ENCODE peak calls at places on chromosomes 3 and 15, in four cellular contexts. One of them, this sample, is unnamed.

GRCh38 chr15:50857763-50858162 is 50.7 kb upstream of the AP4E1 start:
- DNase-seq in GM12878: no peak
- DNase-seq in H1: no peak
- DNase-seq in HCT116: no peak
- DNase-seq in this sample: no peak

GRCh38 chr15:71529353-71529752 is 281.0 kb upstream of the NR2E3 start:
- DNase-seq in HCT116: no peak
- DNase-seq in GM12878: no peak
- DNase-seq in H1: no peak
- DNase-seq in this sample: no peak

GRCh38 chr15:42214600-42214999 is 6.5 kb upstream of the VPS39 start:
- DNase-seq in H1: no peak
- DNase-seq in GM12878: no peak
- DNase-seq in HCT116: no peak
- DNase-seq in this sample: no peak

GRCh38 chr3:147030274-147030673 is 376.1 kb downstream of the ZIC4 start:
- DNase-seq in GM12878: no peak
- DNase-seq in HCT116: no peak
- DNase-seq in H1: no peak
- DNase-seq in this sample: no peak

GRCh38 chr3:15317164-15317477 is 15.3 kb downstream of the SH3BP5 start:
- DNase-seq in GM12878: no peak
- DNase-seq in HCT116: no peak
- DNase-seq in H1: no peak
- DNase-seq in this sample: no peak

GRCh38 chr3:187367561-187368103 is 553 bp upstream of the RTP4 start:
- DNase-seq in HCT116: no peak
- DNase-seq in H1: no peak
- DNase-seq in GM12878: no peak
- DNase-seq in this sample: no peak

GRCh38 chr3:111956995-111957736 is 21.7 kb upstream of the ABHD10 start:
- DNase-seq in H1: peak
- DNase-seq in GM12878: no peak
- DNase-seq in HCT116: no peak
- DNase-seq in this sample: no peak

GRCh38 chr15:84669726-84670125 is 11.7 kb upstream of the NMB start:
- DNase-seq in H1: no peak
- DNase-seq in HCT116: no peak
- DNase-seq in GM12878: no peak
- DNase-seq in this sample: no peak

GRCh38 chr3:146166450-146167222 is 5.7 kb upstream of the PLOD2 start:
- DNase-seq in HCT116: no peak
- DNase-seq in H1: no peak
- DNase-seq in GM12878: no peak
- DNase-seq in this sample: no peak

GRCh38 chr3:173395412-173396181 is 1.9 kb upstream of the NLGN1 start:
- DNase-seq in H1: peak
- DNase-seq in GM12878: no peak
- DNase-seq in HCT116: peak
- DNase-seq in this sample: peak

GRCh38 chr3:64291956-64292355 is 66.7 kb upstream of the PRICKLE2 start:
- DNase-seq in HCT116: no peak
- DNase-seq in GM12878: no peak
- DNase-seq in H1: no peak
- DNase-seq in this sample: no peak

GRCh38 chr15:71294636-71295241 is 179.5 kb downstream of the THSD4 start:
- DNase-seq in HCT116: peak
- DNase-seq in H1: no peak
- DNase-seq in GM12878: no peak
- DNase-seq in this sample: peak

GRCh38 chr3:36542186-36542585 is 161.9 kb downstream of the STAC start:
- DNase-seq in GM12878: no peak
- DNase-seq in H1: no peak
- DNase-seq in HCT116: no peak
- DNase-seq in this sample: no peak

GRCh38 chr15:59111267-59111666 is 6.3 kb downstream of the CCNB2 start:
- DNase-seq in H1: no peak
- DNase-seq in HCT116: no peak
- DNase-seq in GM12878: no peak
- DNase-seq in this sample: no peak

GRCh38 chr3:89571298-89571697 is 463.9 kb downstream of the EPHA3 start:
- DNase-seq in GM12878: no peak
- DNase-seq in H1: no peak
- DNase-seq in HCT116: no peak
- DNase-seq in this sample: no peak

GRCh38 chr15:66955871-66956585 is 109.4 kb upstream of the SMAD3 start:
- DNase-seq in H1: no peak
- DNase-seq in HCT116: peak
- DNase-seq in GM12878: no peak
- DNase-seq in this sample: no peak

GRCh38 chr3:127899769-127900168 is 15.3 kb upstream of the KBTBD12 start:
- DNase-seq in H1: no peak
- DNase-seq in HCT116: no peak
- DNase-seq in GM12878: no peak
- DNase-seq in this sample: no peak

GRCh38 chr15:76178321-76178720 is 118.5 kb downstream of the TMEM266 start:
- DNase-seq in H1: no peak
- DNase-seq in HCT116: no peak
- DNase-seq in GM12878: no peak
- DNase-seq in this sample: no peak

GRCh38 chr15:65922621-65923020 is 53.3 kb downstream of the RAB11A start:
- DNase-seq in HCT116: no peak
- DNase-seq in H1: no peak
- DNase-seq in GM12878: no peak
- DNase-seq in this sample: no peak

GRCh38 chr15:66876423-66876730 is 174.3 kb downstream of the SMAD6 start:
- DNase-seq in H1: no peak
- DNase-seq in HCT116: no peak
- DNase-seq in GM12878: no peak
- DNase-seq in this sample: no peak

GRCh38 chr15:88745696-88746095 is 57.5 kb upstream of the ACAN start:
- DNase-seq in HCT116: no peak
- DNase-seq in H1: no peak
- DNase-seq in GM12878: no peak
- DNase-seq in this sample: no peak

GRCh38 chr3:187833799-187834578 is 88.7 kb upstream of the BCL6 start:
- DNase-seq in HCT116: no peak
- DNase-seq in GM12878: no peak
- DNase-seq in H1: no peak
- DNase-seq in this sample: no peak

GRCh38 chr15:41882689-41883483 is 11.0 kb downstream of the SPTBN5 start:
- DNase-seq in GM12878: no peak
- DNase-seq in H1: no peak
- DNase-seq in HCT116: no peak
- DNase-seq in this sample: no peak

GRCh38 chr3:64215559-64215958 is 9.7 kb downstream of the PRICKLE2 start:
- DNase-seq in GM12878: no peak
- DNase-seq in H1: no peak
- DNase-seq in HCT116: no peak
- DNase-seq in this sample: no peak

GRCh38 chr3:50233176-50233575 is 2.8 kb upstream of the GNAI2 start:
- DNase-seq in H1: no peak
- DNase-seq in GM12878: no peak
- DNase-seq in HCT116: no peak
- DNase-seq in this sample: no peak

GRCh38 chr15:88398011-88398410 is 69.2 kb downstream of the MRPL46 start:
- DNase-seq in HCT116: no peak
- DNase-seq in H1: no peak
- DNase-seq in GM12878: no peak
- DNase-seq in this sample: no peak

GRCh38 chr3:197356275-197356674 is 57.9 kb upstream of the DLG1 start:
- DNase-seq in H1: no peak
- DNase-seq in GM12878: no peak
- DNase-seq in HCT116: no peak
- DNase-seq in this sample: no peak

GRCh38 chr3:45776611-45777010 is 19.7 kb downstream of the SLC6A20 start:
- DNase-seq in HCT116: no peak
- DNase-seq in H1: no peak
- DNase-seq in GM12878: no peak
- DNase-seq in this sample: no peak

DNA sequence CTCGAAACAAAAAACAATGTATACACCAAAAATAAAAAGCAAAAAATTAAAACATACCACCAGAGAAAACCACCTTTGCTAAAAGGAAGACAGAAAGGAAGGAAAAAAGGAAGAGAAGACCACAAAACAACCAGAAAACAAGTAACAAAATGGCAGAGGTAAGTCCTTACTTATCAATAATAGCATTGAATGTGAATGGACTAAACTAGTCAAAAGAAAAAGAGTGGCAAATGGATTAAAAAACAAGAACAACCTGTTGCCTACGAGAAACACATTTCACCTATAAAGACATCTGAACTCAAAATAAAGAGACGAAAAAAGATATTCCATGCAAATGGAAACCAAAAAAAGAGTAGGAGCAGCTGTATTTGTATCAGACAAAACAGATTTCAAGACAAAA is 22.2 kb downstream of the PDCD10 start:
- DNase-seq in H1: no peak
- DNase-seq in HCT116: no peak
- DNase-seq in GM12878: no peak
- DNase-seq in this sample: no peak
- TF ChIP-seq JUND in H1: no peak
- TF ChIP-seq JUND in HCT116: no peak
- TF ChIP-seq JUND in GM12878: no peak
- TF ChIP-seq JUND in this sample: no peak

GRCh38 chr3:157136647-157137387 is 23.1 kb downstream of the CCNL1 start:
- DNase-seq in GM12878: no peak
- DNase-seq in HCT116: no peak
- DNase-seq in H1: no peak
- DNase-seq in this sample: no peak
- TF ChIP-seq JUND in GM12878: no peak
- TF ChIP-seq JUND in HCT116: no peak
- TF ChIP-seq JUND in H1: no peak
- TF ChIP-seq JUND in this sample: no peak

GRCh38 chr3:185729335-185729715 is 95.5 kb downstream of the IGF2BP2 start:
- DNase-seq in H1: no peak
- DNase-seq in HCT116: no peak
- DNase-seq in GM12878: no peak
- DNase-seq in this sample: no peak
- TF ChIP-seq JUND in H1: no peak
- TF ChIP-seq JUND in HCT116: peak
- TF ChIP-seq JUND in GM12878: no peak
- TF ChIP-seq JUND in this sample: no peak

GRCh38 chr3:172371544-172371943 is 76.7 kb downstream of the GHSR start:
- DNase-seq in GM12878: no peak
- DNase-seq in H1: no peak
- DNase-seq in HCT116: no peak
- DNase-seq in this sample: no peak
- TF ChIP-seq JUND in GM12878: no peak
- TF ChIP-seq JUND in H1: no peak
- TF ChIP-seq JUND in HCT116: no peak
- TF ChIP-seq JUND in this sample: no peak

GRCh38 chr3:106510206-106510605 is 641.4 kb upstream of the CBLB start:
- DNase-seq in HCT116: no peak
- DNase-seq in H1: no peak
- DNase-seq in GM12878: no peak
- DNase-seq in this sample: no peak
- TF ChIP-seq JUND in HCT116: no peak
- TF ChIP-seq JUND in H1: no peak
- TF ChIP-seq JUND in GM12878: no peak
- TF ChIP-seq JUND in this sample: no peak

DNA sequence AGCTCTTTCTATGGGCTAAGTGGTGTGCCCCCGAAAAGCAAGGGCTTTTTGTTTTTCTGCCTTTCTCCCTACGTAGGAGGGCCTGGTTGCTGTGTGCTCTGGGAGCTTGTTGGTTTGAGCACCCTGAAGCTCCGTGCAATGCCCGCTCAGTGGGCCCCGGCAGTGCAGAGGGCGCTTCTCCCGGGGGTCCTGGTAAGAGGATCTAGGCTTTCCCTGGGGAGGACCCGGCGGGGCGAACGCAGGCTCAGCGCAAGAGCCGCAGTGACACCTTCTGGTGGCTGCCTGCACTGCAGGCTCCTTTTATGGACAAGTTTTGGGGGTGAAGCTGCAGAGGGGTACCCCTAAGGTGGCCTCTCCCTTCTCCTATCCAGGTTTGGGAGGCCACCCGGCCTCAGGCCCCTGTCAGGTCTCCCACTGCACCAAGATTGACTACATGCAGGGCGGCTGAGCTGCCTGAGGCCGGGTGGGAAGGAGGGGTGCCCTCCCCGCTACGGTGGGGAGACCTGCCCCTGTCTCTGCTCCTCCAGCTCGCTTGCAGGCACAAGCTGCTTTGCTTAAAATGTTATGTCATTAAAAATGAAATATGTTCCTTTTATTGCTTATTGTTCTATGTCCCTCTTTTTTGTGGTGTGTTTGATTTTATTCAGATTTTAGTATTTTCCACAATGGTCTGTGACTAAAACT is 387.9 kb downstream of the GABRG3 start:
- DNase-seq in H1: peak
- DNase-seq in GM12878: no peak
- DNase-seq in HCT116: no peak
- DNase-seq in this sample: no peak
- TF ChIP-seq JUND in H1: no peak
- TF ChIP-seq JUND in GM12878: no peak
- TF ChIP-seq JUND in HCT116: no peak
- TF ChIP-seq JUND in this sample: no peak

GRCh38 chr3:113428581-113428980 is 12.7 kb downstream of the CFAP44 start:
- DNase-seq in H1: no peak
- DNase-seq in GM12878: no peak
- DNase-seq in HCT116: no peak
- DNase-seq in this sample: no peak

GRCh38 chr3:113421082-113421481 is 20.2 kb downstream of the CFAP44 start:
- DNase-seq in HCT116: no peak
- DNase-seq in GM12878: peak
- DNase-seq in H1: no peak
- DNase-seq in this sample: no peak

GRCh38 chr3:113423699-113424098 is 17.6 kb downstream of the CFAP44 start:
- DNase-seq in GM12878: peak
- DNase-seq in HCT116: no peak
- DNase-seq in H1: no peak
- DNase-seq in this sample: no peak
- TF ChIP-seq JUND in GM12878: no peak
- TF ChIP-seq JUND in HCT116: no peak
- TF ChIP-seq JUND in H1: no peak
- TF ChIP-seq JUND in this sample: no peak

This sample was measured in T47D.